ENCODE peak calls at places on chromosomes 6 and 20, in five cellular contexts. One of them, this sample, is unnamed.

GRCh38 chr6:103047567-103047966 is 1654.1 kb downstream of the GRIK2 start:
- DNase-seq in choroid plexus epithelial cell: no peak
- DNase-seq in effector memory CD4-positive, alpha-beta T cell: no peak
- DNase-seq in A549: no peak
- DNase-seq in BE2C: no peak
- DNase-seq in this sample: no peak

GRCh38 chr6:24666097-24666615 is 543 bp downstream of the TDP2 start:
- DNase-seq in choroid plexus epithelial cell: peak; percentile 56
- DNase-seq in effector memory CD4-positive, alpha-beta T cell: no peak
- DNase-seq in A549: no peak
- DNase-seq in BE2C: peak; percentile 35
- DNase-seq in this sample: no peak

GRCh38 chr6:166775180-166775922 is 148.3 kb upstream of the RPS6KA2 start:
- DNase-seq in choroid plexus epithelial cell: peak; percentile 86
- DNase-seq in effector memory CD4-positive, alpha-beta T cell: peak; percentile 38
- DNase-seq in A549: peak; percentile 66
- DNase-seq in BE2C: peak; percentile 62
- DNase-seq in this sample: peak; percentile 31

GRCh38 chr20:4656491-4656890 is 65.2 kb upstream of the PRND start:
- DNase-seq in choroid plexus epithelial cell: no peak
- DNase-seq in effector memory CD4-positive, alpha-beta T cell: no peak
- DNase-seq in A549: no peak
- DNase-seq in BE2C: no peak
- DNase-seq in this sample: no peak

GRCh38 chr20:856361-856775 is 22.9 kb downstream of the FAM110A start:
- DNase-seq in choroid plexus epithelial cell: peak; percentile 18
- DNase-seq in effector memory CD4-positive, alpha-beta T cell: no peak
- DNase-seq in A549: peak; percentile 82
- DNase-seq in BE2C: no peak
- DNase-seq in this sample: peak; percentile 33

GRCh38 chr6:163815796-163816195 is 401.3 kb downstream of the QKI start:
- DNase-seq in choroid plexus epithelial cell: no peak
- DNase-seq in effector memory CD4-positive, alpha-beta T cell: no peak
- DNase-seq in A549: no peak
- DNase-seq in BE2C: no peak
- DNase-seq in this sample: no peak

GRCh38 chr6:47230579-47230978 is 79.1 kb downstream of the TNFRSF21 start:
- DNase-seq in choroid plexus epithelial cell: no peak
- DNase-seq in effector memory CD4-positive, alpha-beta T cell: no peak
- DNase-seq in A549: peak; percentile 20
- DNase-seq in BE2C: no peak
- DNase-seq in this sample: no peak

GRCh38 chr6:52124126-52125121 is 37.0 kb upstream of the PKHD1 start:
- DNase-seq in choroid plexus epithelial cell: no peak
- DNase-seq in effector memory CD4-positive, alpha-beta T cell: no peak
- DNase-seq in A549: no peak
- DNase-seq in BE2C: no peak
- DNase-seq in this sample: no peak

GRCh38 chr6:83708970-83709747 is at the start of gene SNAP91:
- DNase-seq in choroid plexus epithelial cell: peak; percentile 5
- DNase-seq in effector memory CD4-positive, alpha-beta T cell: no peak
- DNase-seq in A549: peak; percentile 12
- DNase-seq in BE2C: peak; percentile 92
- DNase-seq in this sample: no peak

GRCh38 chr6:170147056-170147787 is 143.7 kb downstream of the DLL1 start:
- DNase-seq in choroid plexus epithelial cell: no peak
- DNase-seq in effector memory CD4-positive, alpha-beta T cell: no peak
- DNase-seq in A549: no peak
- DNase-seq in BE2C: peak; percentile 7
- DNase-seq in this sample: no peak

GRCh38 chr6:3884007-3884745 is 35.0 kb downstream of the FAM50B start:
- DNase-seq in choroid plexus epithelial cell: peak; percentile 77
- DNase-seq in effector memory CD4-positive, alpha-beta T cell: no peak
- DNase-seq in A549: peak; percentile 60
- DNase-seq in BE2C: no peak
- DNase-seq in this sample: peak; percentile 65

GRCh38 chr20:1327827-1328679 is 886 bp downstream of the SDCBP2 start:
- DNase-seq in choroid plexus epithelial cell: no peak
- DNase-seq in effector memory CD4-positive, alpha-beta T cell: no peak
- DNase-seq in A549: no peak
- DNase-seq in BE2C: no peak
- DNase-seq in this sample: no peak

GRCh38 chr6:155521719-155522118 is 66.1 kb upstream of the NOX3 start:
- DNase-seq in choroid plexus epithelial cell: no peak
- DNase-seq in effector memory CD4-positive, alpha-beta T cell: no peak
- DNase-seq in A549: no peak
- DNase-seq in BE2C: no peak
- DNase-seq in this sample: no peak

GRCh38 chr6:1871936-1872335 is 262.2 kb downstream of the FOXC1 start:
- DNase-seq in choroid plexus epithelial cell: no peak
- DNase-seq in effector memory CD4-positive, alpha-beta T cell: no peak
- DNase-seq in A549: no peak
- DNase-seq in BE2C: no peak
- DNase-seq in this sample: no peak

GRCh38 chr20:60680554-60680953 is 571.5 kb upstream of the CDH4 start:
- DNase-seq in choroid plexus epithelial cell: no peak
- DNase-seq in effector memory CD4-positive, alpha-beta T cell: no peak
- DNase-seq in A549: no peak
- DNase-seq in BE2C: no peak
- DNase-seq in this sample: no peak

GRCh38 chr20:17683218-17684076 is 1.4 kb upstream of the RRBP1 start:
- DNase-seq in choroid plexus epithelial cell: no peak
- DNase-seq in effector memory CD4-positive, alpha-beta T cell: no peak
- DNase-seq in A549: no peak
- DNase-seq in BE2C: no peak
- DNase-seq in this sample: no peak

GRCh38 chr6:31794866-31795615 is 511 bp downstream of the VARS1 start:
- DNase-seq in choroid plexus epithelial cell: peak; percentile 56
- DNase-seq in effector memory CD4-positive, alpha-beta T cell: no peak
- DNase-seq in A549: no peak
- DNase-seq in BE2C: no peak
- DNase-seq in this sample: no peak

GRCh38 chr6:13089296-13089994 is 238.9 kb downstream of the TBC1D7 start:
- DNase-seq in choroid plexus epithelial cell: no peak
- DNase-seq in effector memory CD4-positive, alpha-beta T cell: no peak
- DNase-seq in A549: no peak
- DNase-seq in BE2C: no peak
- DNase-seq in this sample: peak; percentile 9

GRCh38 chr6:166045173-166045957 is 122.3 kb downstream of the TBXT start:
- DNase-seq in choroid plexus epithelial cell: no peak
- DNase-seq in effector memory CD4-positive, alpha-beta T cell: no peak
- DNase-seq in A549: no peak
- DNase-seq in BE2C: no peak
- DNase-seq in this sample: no peak

GRCh38 chr6:19024737-19025136 is 637.6 kb downstream of the RNF144B start:
- DNase-seq in choroid plexus epithelial cell: peak; percentile 68
- DNase-seq in effector memory CD4-positive, alpha-beta T cell: no peak
- DNase-seq in A549: peak; percentile 34
- DNase-seq in BE2C: peak; percentile 4
- DNase-seq in this sample: no peak

GRCh38 chr20:40628877-40629276 is 60.2 kb downstream of the MAFB start:
- DNase-seq in choroid plexus epithelial cell: peak; percentile 57
- DNase-seq in effector memory CD4-positive, alpha-beta T cell: no peak
- DNase-seq in A549: no peak
- DNase-seq in BE2C: no peak
- DNase-seq in this sample: no peak

GRCh38 chr20:48619126-48620101 is 208.4 kb downstream of the PREX1 start:
- DNase-seq in choroid plexus epithelial cell: no peak
- DNase-seq in effector memory CD4-positive, alpha-beta T cell: no peak
- DNase-seq in A549: no peak
- DNase-seq in BE2C: peak; percentile 96
- DNase-seq in this sample: no peak

GRCh38 chr6:93677297-93677965 is 258.1 kb upstream of the EPHA7 start:
- DNase-seq in choroid plexus epithelial cell: peak; percentile 6
- DNase-seq in effector memory CD4-positive, alpha-beta T cell: no peak
- DNase-seq in A549: no peak
- DNase-seq in BE2C: no peak
- DNase-seq in this sample: peak; percentile 9

GRCh38 chr6:7424967-7425807 is 35.6 kb downstream of the RIOK1 start:
- DNase-seq in choroid plexus epithelial cell: peak; percentile 75
- DNase-seq in effector memory CD4-positive, alpha-beta T cell: no peak
- DNase-seq in A549: peak; percentile 56
- DNase-seq in BE2C: no peak
- DNase-seq in this sample: no peak

GRCh38 chr6:14200047-14200446 is 82.5 kb downstream of the CD83 start:
- DNase-seq in choroid plexus epithelial cell: peak; percentile 58
- DNase-seq in effector memory CD4-positive, alpha-beta T cell: no peak
- DNase-seq in A549: no peak
- DNase-seq in BE2C: no peak
- DNase-seq in this sample: peak; percentile 49

GRCh38 chr6:144346719-144347446 is 61.7 kb downstream of the UTRN start:
- DNase-seq in choroid plexus epithelial cell: peak; percentile 71
- DNase-seq in effector memory CD4-positive, alpha-beta T cell: no peak
- DNase-seq in A549: peak; percentile 45
- DNase-seq in BE2C: no peak
- DNase-seq in this sample: peak; percentile 49

GRCh38 chr6:133778414-133778813 is 110.5 kb upstream of the TCF21 start:
- DNase-seq in choroid plexus epithelial cell: peak; percentile 97
- DNase-seq in effector memory CD4-positive, alpha-beta T cell: no peak
- DNase-seq in A549: peak; percentile 52
- DNase-seq in BE2C: no peak
- DNase-seq in this sample: peak; percentile 95

GRCh38 chr6:28807682-28808280 is 116.0 kb downstream of the TRIM27 start:
- DNase-seq in choroid plexus epithelial cell: peak; percentile 64
- DNase-seq in effector memory CD4-positive, alpha-beta T cell: no peak
- DNase-seq in A549: peak; percentile 80
- DNase-seq in BE2C: peak; percentile 70
- DNase-seq in this sample: no peak

GRCh38 chr6:3965071-3965718 is 113.7 kb downstream of the FAM217A start:
- DNase-seq in choroid plexus epithelial cell: no peak
- DNase-seq in effector memory CD4-positive, alpha-beta T cell: no peak
- DNase-seq in A549: no peak
- DNase-seq in BE2C: no peak
- DNase-seq in this sample: no peak

DNA sequence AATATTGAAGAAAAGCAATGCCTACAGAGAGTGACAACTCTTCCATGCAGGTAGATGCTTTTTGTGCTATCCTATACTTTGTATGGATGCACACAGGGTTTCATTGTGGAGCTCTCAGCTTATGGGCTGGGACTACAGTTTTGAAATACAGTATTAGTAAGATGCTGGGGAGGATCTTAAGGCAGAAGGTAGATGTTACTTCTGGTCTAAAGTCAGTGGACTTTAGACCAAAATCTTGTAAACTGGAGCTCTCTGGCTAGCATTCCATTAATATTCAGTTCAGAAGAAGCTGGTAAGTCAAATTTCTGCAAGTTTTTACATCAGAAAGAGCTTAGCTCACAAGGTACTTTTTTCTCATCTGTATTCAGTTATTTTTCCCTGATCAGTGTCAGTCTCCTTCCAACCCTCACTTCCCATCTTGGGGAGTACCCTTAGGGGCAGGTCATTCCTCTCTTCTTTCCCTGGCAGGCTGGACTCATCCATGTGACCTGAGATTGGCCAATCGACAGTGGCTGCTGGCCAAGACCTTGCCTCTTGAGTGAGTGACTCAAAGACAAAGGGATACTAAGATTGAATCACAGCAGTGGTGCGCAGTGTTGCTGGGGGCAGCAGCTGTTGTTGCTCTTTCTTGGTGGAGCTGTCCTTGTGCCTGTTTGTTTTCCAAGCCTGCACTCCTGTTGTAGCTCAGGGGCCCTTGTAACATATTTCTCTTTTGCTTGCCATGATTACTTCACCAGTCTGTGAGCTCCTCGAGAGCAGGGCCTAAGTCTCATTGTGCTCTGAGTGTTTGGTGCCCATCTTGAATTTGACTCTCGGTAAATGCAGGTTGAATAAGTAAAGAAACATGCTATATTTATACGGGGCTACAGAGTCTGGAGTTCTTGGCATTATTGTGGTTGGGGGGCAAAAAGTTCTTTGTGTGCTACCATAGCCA is 2.8 kb upstream of the PHF20 start:
- DNase-seq in choroid plexus epithelial cell: peak; percentile 98
- DNase-seq in effector memory CD4-positive, alpha-beta T cell: peak; percentile 8
- DNase-seq in A549: peak; percentile 92
- DNase-seq in BE2C: peak; percentile 78
- DNase-seq in this sample: peak; percentile 97
- H3K4me3 ChIP-seq in choroid plexus epithelial cell: no peak overlapping the region
- H3K4me3 ChIP-seq in effector memory CD4-positive, alpha-beta T cell: peak overlapping the region; percentile 15
- H3K4me3 ChIP-seq in A549: no peak overlapping the region
- H3K4me3 ChIP-seq in BE2C: no peak overlapping the region
- H3K4me3 ChIP-seq in this sample: no peak overlapping the region

GRCh38 chr6:118574051-118574865 is 26.2 kb downstream of the PLN start:
- DNase-seq in choroid plexus epithelial cell: peak; percentile 53
- DNase-seq in effector memory CD4-positive, alpha-beta T cell: no peak
- DNase-seq in A549: peak; percentile 34
- DNase-seq in BE2C: no peak
- DNase-seq in this sample: no peak
- H3K4me3 ChIP-seq in choroid plexus epithelial cell: no peak overlapping the region
- H3K4me3 ChIP-seq in effector memory CD4-positive, alpha-beta T cell: no peak overlapping the region
- H3K4me3 ChIP-seq in A549: no peak overlapping the region
- H3K4me3 ChIP-seq in BE2C: no peak overlapping the region
- H3K4me3 ChIP-seq in this sample: no peak overlapping the region

DNA sequence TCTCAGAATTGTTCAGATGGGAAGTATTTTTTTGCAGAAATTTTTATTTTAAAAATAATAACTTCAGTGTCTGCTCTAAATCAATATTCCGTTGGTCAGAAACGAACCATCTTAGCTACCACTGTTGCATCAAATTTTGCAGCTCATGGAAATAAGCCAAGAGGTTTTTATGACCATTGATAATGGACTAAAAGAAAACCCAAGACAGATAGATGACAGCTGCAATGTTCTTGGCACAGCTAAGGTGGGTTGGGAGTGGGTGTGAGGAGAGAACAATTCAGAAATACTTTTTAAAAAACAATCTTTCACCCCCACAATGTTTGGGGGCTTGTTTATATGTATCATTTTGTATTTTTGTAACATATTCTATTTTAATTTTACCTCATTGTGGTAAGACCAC is 121.1 kb downstream of the PDE7B start:
- DNase-seq in choroid plexus epithelial cell: no peak
- DNase-seq in effector memory CD4-positive, alpha-beta T cell: no peak
- DNase-seq in A549: no peak
- DNase-seq in BE2C: no peak
- DNase-seq in this sample: no peak
- H3K4me3 ChIP-seq in choroid plexus epithelial cell: no peak overlapping the region
- H3K4me3 ChIP-seq in effector memory CD4-positive, alpha-beta T cell: no peak overlapping the region
- H3K4me3 ChIP-seq in A549: no peak overlapping the region
- H3K4me3 ChIP-seq in BE2C: no peak overlapping the region
- H3K4me3 ChIP-seq in this sample: no peak overlapping the region

GRCh38 chr20:11901127-11901526 is 16.6 kb upstream of the BTBD3 start:
- DNase-seq in choroid plexus epithelial cell: peak; percentile 79
- DNase-seq in effector memory CD4-positive, alpha-beta T cell: no peak
- DNase-seq in A549: no peak
- DNase-seq in BE2C: no peak
- DNase-seq in this sample: peak; percentile 65
- H3K4me3 ChIP-seq in choroid plexus epithelial cell: no peak overlapping the region
- H3K4me3 ChIP-seq in effector memory CD4-positive, alpha-beta T cell: no peak overlapping the region
- H3K4me3 ChIP-seq in A549: no peak overlapping the region
- H3K4me3 ChIP-seq in BE2C: no peak overlapping the region
- H3K4me3 ChIP-seq in this sample: no peak overlapping the region

This sample was measured in skeletal muscle cell.